ENCODE peak calls at places on chromosomes 2 and 18, in nine cellular contexts. G, V, I, L, F, Y, H, S and O are unnamed samples.

GRCh38 chr18:44526705-44527415 is 153.8 kb upstream of the SETBP1 start:
- DNase-seq in S (no peak), F (no peak), I (no peak), Y (no peak), G (no peak), L (no peak), V (no peak), H (no peak), O (no peak)

GRCh38 chr2:57549642-57550102 is 496.9 kb upstream of the VRK2 start:
- DNase-seq in S (no peak), I (peak), H (no peak), F (no peak), Y (no peak), G (peak), L (peak), V (peak), O (peak)

GRCh38 chr2:23803965-23804542 is 122.9 kb downstream of the ATAD2B start:
- DNase-seq in Y (peak), L (peak), G (no peak), I (no peak), V (peak), F (no peak), H (peak), S (no peak), O (no peak)

GRCh38 chr2:54499666-54500065 is 43.5 kb downstream of the SPTBN1 start:
- DNase-seq in V (no peak), I (no peak), Y (no peak), H (no peak), L (no peak), S (no peak), G (no peak), F (no peak), O (no peak)

GRCh38 chr2:74440005-74440377 is 1.7 kb downstream of the RTKN start:
- DNase-seq in I (no peak), G (no peak), V (no peak), F (peak), Y (no peak), L (no peak), S (no peak), H (no peak), O (no peak)

GRCh38 chr2:76953733-76954347 is 568.3 kb downstream of the LRRTM4 start:
- DNase-seq in V (peak), L (no peak), Y (no peak), G (no peak), F (peak), I (peak), H (peak), S (no peak), O (peak)

GRCh38 chr2:223442874-223443273 is 159.3 kb downstream of the SCG2 start:
- DNase-seq in G (no peak), V (no peak), L (no peak), S (peak), H (no peak), Y (no peak), F (no peak), I (no peak), O (no peak)

GRCh38 chr2:48195168-48195567 is 288.9 kb upstream of the FBXO11 start:
- DNase-seq in H (peak), G (no peak), F (no peak), S (no peak), I (no peak), V (no peak), Y (no peak), L (no peak), O (no peak)

GRCh38 chr2:215022418-215022817 is 116.0 kb downstream of the ABCA12 start:
- DNase-seq in G (no peak), S (no peak), Y (no peak), L (no peak), F (no peak), V (no peak), H (no peak), I (no peak), O (peak)

GRCh38 chr2:226184940-226185575 is 614.6 kb downstream of the IRS1 start:
- DNase-seq in F (no peak), H (no peak), S (no peak), V (no peak), L (peak), G (no peak), I (no peak), Y (no peak), O (peak)

GRCh38 chr2:229129738-229130371 is 141.2 kb downstream of the PID1 start:
- DNase-seq in V (no peak), F (no peak), S (no peak), Y (no peak), H (no peak), I (no peak), L (no peak), G (no peak), O (no peak)

GRCh38 chr2:2921011-2921720 is 456.5 kb downstream of the EIPR1 start:
- DNase-seq in Y (no peak), F (no peak), I (no peak), S (no peak), L (no peak), G (no peak), V (no peak), H (no peak), O (no peak)

GRCh38 chr2:20931346-20931745 is 108.4 kb upstream of the LDAH start:
- DNase-seq in G (no peak), S (no peak), L (no peak), Y (no peak), F (no peak), H (no peak), I (no peak), V (no peak), O (no peak)

GRCh38 chr18:27540126-27540525 is 355.0 kb upstream of the CHST9 start:
- DNase-seq in I (no peak), H (no peak), Y (no peak), V (no peak), G (no peak), L (no peak), F (peak), S (no peak), O (no peak)

GRCh38 chr2:96407041-96407918 is 71.7 kb downstream of the NCAPH start:
- DNase-seq in G (peak), Y (peak), V (peak), L (peak), S (peak), H (peak), F (peak), I (peak), O (peak)

GRCh38 chr2:226888378-226888915 is 52.6 kb downstream of the RHBDD1 start:
- DNase-seq in H (no peak), Y (no peak), G (no peak), S (no peak), I (no peak), L (no peak), F (no peak), V (no peak), O (no peak)

GRCh38 chr18:35502062-35502461 is 4.3 kb upstream of the INO80C start:
- DNase-seq in F (no peak), Y (no peak), V (no peak), I (no peak), H (no peak), S (no peak), G (no peak), L (no peak), O (no peak)